ENCODE peak calls at places on chromosomes 16 and 17, in five cellular contexts. C is NCI-H2107, J is heart left ventricle, E is AML-193, W is hypothalamus. X is an unnamed sample.

GRCh38 chr16:27378871-27379580 is 22.9 kb upstream of the IL21R start:
- DNase-seq in E (no peak), C (no peak), W (no peak), J (no peak), X (no peak)

GRCh38 chr17:38761612-38762011 is 9.1 kb downstream of the PSMB3 start:
- DNase-seq in C (no peak), E (peak), W (no peak), J (no peak), X (no peak)

GRCh38 chr16:20073203-20074088 is at the start of gene GPR139:
- DNase-seq in E (no peak), J (no peak), C (peak), W (no peak), X (no peak)

GRCh38 chr17:37820313-37821024 is 75.6 kb upstream of the HNF1B start:
- DNase-seq in E (no peak), J (no peak), W (no peak), C (no peak), X (no peak)

GRCh38 chr16:30491744-30492308 is 19.3 kb downstream of the ITGAL start:
- DNase-seq in J (peak), E (peak), C (no peak), W (no peak), X (peak)

GRCh38 chr17:34626141-34626681 is 46.8 kb downstream of the TMEM132E start:
- DNase-seq in W (no peak), E (no peak), J (no peak), C (no peak), X (no peak)

GRCh38 chr17:76485569-76485968 is 15.7 kb downstream of the RHBDF2 start:
- DNase-seq in E (no peak), J (peak), C (no peak), W (peak), X (no peak)

GRCh38 chr17:28896884-28897768 is at the start of gene FLOT2:
- DNase-seq in W (peak), J (peak), C (no peak), E (peak), X (no peak)

GRCh38 chr16:11309895-11310633 is 28.9 kb upstream of the PRM1 start:
- DNase-seq in W (no peak), J (no peak), C (no peak), E (no peak), X (no peak)